ENCODE peak calls at places on chromosomes 1 and 21, in seven cellular contexts. One of them, this sample, is unnamed.

GRCh38 chr1:175725684-175726083 is 17.7 kb downstream of the TNR start:
- DNase-seq in fibroblast of mammary gland: peak; percentile 25
- DNase-seq in activated naive CD4-positive, alpha-beta T cell treated with anti-CD3 and anti-CD28 coated beads, Interleukin-2, amount 50 U/mL, for 16 hours: no peak
- DNase-seq in stimulated activated CD8-positive, alpha-beta memory T cell treated with anti-CD3 and anti-CD28 coated beads, Interleukin-12 subunit alpha, Interleukin-12 subunit beta, amount 100 ng/mL, for 4 hours: no peak
- DNase-seq in CD8-positive, alpha-beta memory T cell: no peak
- DNase-seq in cerebellar cortex: no peak
- DNase-seq in glutamatergic neuron: no peak
- DNase-seq in this sample: no peak

GRCh38 chr1:173103006-173103405 is 52.3 kb upstream of the TNFSF18 start:
- DNase-seq in fibroblast of mammary gland: no peak
- DNase-seq in activated naive CD4-positive, alpha-beta T cell treated with anti-CD3 and anti-CD28 coated beads, Interleukin-2, amount 50 U/mL, for 16 hours: no peak
- DNase-seq in stimulated activated CD8-positive, alpha-beta memory T cell treated with anti-CD3 and anti-CD28 coated beads, Interleukin-12 subunit alpha, Interleukin-12 subunit beta, amount 100 ng/mL, for 4 hours: no peak
- DNase-seq in CD8-positive, alpha-beta memory T cell: no peak
- DNase-seq in cerebellar cortex: no peak
- DNase-seq in glutamatergic neuron: no peak
- DNase-seq in this sample: no peak

GRCh38 chr1:15833069-15833679 is 14.3 kb upstream of the SPEN start:
- DNase-seq in fibroblast of mammary gland: peak; percentile 79
- DNase-seq in activated naive CD4-positive, alpha-beta T cell treated with anti-CD3 and anti-CD28 coated beads, Interleukin-2, amount 50 U/mL, for 16 hours: peak; percentile 49
- DNase-seq in stimulated activated CD8-positive, alpha-beta memory T cell treated with anti-CD3 and anti-CD28 coated beads, Interleukin-12 subunit alpha, Interleukin-12 subunit beta, amount 100 ng/mL, for 4 hours: peak; percentile 9
- DNase-seq in CD8-positive, alpha-beta memory T cell: peak; percentile 74
- DNase-seq in cerebellar cortex: peak; percentile 55
- DNase-seq in glutamatergic neuron: no peak
- DNase-seq in this sample: no peak

GRCh38 chr21:38910390-38911008 is 104.8 kb downstream of the ETS2 start:
- DNase-seq in fibroblast of mammary gland: no peak
- DNase-seq in activated naive CD4-positive, alpha-beta T cell treated with anti-CD3 and anti-CD28 coated beads, Interleukin-2, amount 50 U/mL, for 16 hours: no peak
- DNase-seq in stimulated activated CD8-positive, alpha-beta memory T cell treated with anti-CD3 and anti-CD28 coated beads, Interleukin-12 subunit alpha, Interleukin-12 subunit beta, amount 100 ng/mL, for 4 hours: no peak
- DNase-seq in CD8-positive, alpha-beta memory T cell: no peak
- DNase-seq in cerebellar cortex: no peak
- DNase-seq in glutamatergic neuron: no peak
- DNase-seq in this sample: no peak

GRCh38 chr1:209431813-209432442 is 151.6 kb upstream of the CAMK1G start:
- DNase-seq in fibroblast of mammary gland: no peak
- DNase-seq in activated naive CD4-positive, alpha-beta T cell treated with anti-CD3 and anti-CD28 coated beads, Interleukin-2, amount 50 U/mL, for 16 hours: no peak
- DNase-seq in stimulated activated CD8-positive, alpha-beta memory T cell treated with anti-CD3 and anti-CD28 coated beads, Interleukin-12 subunit alpha, Interleukin-12 subunit beta, amount 100 ng/mL, for 4 hours: no peak
- DNase-seq in CD8-positive, alpha-beta memory T cell: no peak
- DNase-seq in cerebellar cortex: no peak
- DNase-seq in glutamatergic neuron: no peak
- DNase-seq in this sample: no peak

GRCh38 chr1:43204394-43204793 is 32.3 kb downstream of the CFAP57 start:
- DNase-seq in fibroblast of mammary gland: no peak
- DNase-seq in activated naive CD4-positive, alpha-beta T cell treated with anti-CD3 and anti-CD28 coated beads, Interleukin-2, amount 50 U/mL, for 16 hours: no peak
- DNase-seq in stimulated activated CD8-positive, alpha-beta memory T cell treated with anti-CD3 and anti-CD28 coated beads, Interleukin-12 subunit alpha, Interleukin-12 subunit beta, amount 100 ng/mL, for 4 hours: no peak
- DNase-seq in CD8-positive, alpha-beta memory T cell: no peak
- DNase-seq in cerebellar cortex: no peak
- DNase-seq in glutamatergic neuron: no peak
- DNase-seq in this sample: no peak

GRCh38 chr21:33069994-33070811 is at the start of gene OLIG1:
- DNase-seq in fibroblast of mammary gland: peak; percentile 8
- DNase-seq in activated naive CD4-positive, alpha-beta T cell treated with anti-CD3 and anti-CD28 coated beads, Interleukin-2, amount 50 U/mL, for 16 hours: peak; percentile 48
- DNase-seq in stimulated activated CD8-positive, alpha-beta memory T cell treated with anti-CD3 and anti-CD28 coated beads, Interleukin-12 subunit alpha, Interleukin-12 subunit beta, amount 100 ng/mL, for 4 hours: no peak
- DNase-seq in CD8-positive, alpha-beta memory T cell: no peak
- DNase-seq in cerebellar cortex: peak; percentile 36
- DNase-seq in glutamatergic neuron: peak; percentile 83
- DNase-seq in this sample: no peak

GRCh38 chr1:209266590-209267172 is 316.8 kb upstream of the CAMK1G start:
- DNase-seq in fibroblast of mammary gland: peak; percentile 29
- DNase-seq in activated naive CD4-positive, alpha-beta T cell treated with anti-CD3 and anti-CD28 coated beads, Interleukin-2, amount 50 U/mL, for 16 hours: no peak
- DNase-seq in stimulated activated CD8-positive, alpha-beta memory T cell treated with anti-CD3 and anti-CD28 coated beads, Interleukin-12 subunit alpha, Interleukin-12 subunit beta, amount 100 ng/mL, for 4 hours: no peak
- DNase-seq in CD8-positive, alpha-beta memory T cell: no peak
- DNase-seq in cerebellar cortex: no peak
- DNase-seq in glutamatergic neuron: no peak
- DNase-seq in this sample: no peak

GRCh38 chr1:28783363-28783762 is 28.6 kb upstream of the OPRD1 start:
- DNase-seq in fibroblast of mammary gland: no peak
- DNase-seq in activated naive CD4-positive, alpha-beta T cell treated with anti-CD3 and anti-CD28 coated beads, Interleukin-2, amount 50 U/mL, for 16 hours: no peak
- DNase-seq in stimulated activated CD8-positive, alpha-beta memory T cell treated with anti-CD3 and anti-CD28 coated beads, Interleukin-12 subunit alpha, Interleukin-12 subunit beta, amount 100 ng/mL, for 4 hours: no peak
- DNase-seq in CD8-positive, alpha-beta memory T cell: no peak
- DNase-seq in cerebellar cortex: no peak
- DNase-seq in glutamatergic neuron: no peak
- DNase-seq in this sample: no peak

GRCh38 chr1:238628130-238628529 is 737.4 kb upstream of the ZP4 start:
- DNase-seq in fibroblast of mammary gland: peak; percentile 10
- DNase-seq in activated naive CD4-positive, alpha-beta T cell treated with anti-CD3 and anti-CD28 coated beads, Interleukin-2, amount 50 U/mL, for 16 hours: no peak
- DNase-seq in stimulated activated CD8-positive, alpha-beta memory T cell treated with anti-CD3 and anti-CD28 coated beads, Interleukin-12 subunit alpha, Interleukin-12 subunit beta, amount 100 ng/mL, for 4 hours: no peak
- DNase-seq in CD8-positive, alpha-beta memory T cell: no peak
- DNase-seq in cerebellar cortex: no peak
- DNase-seq in glutamatergic neuron: no peak
- DNase-seq in this sample: no peak

GRCh38 chr1:220962031-220962751 is 82.9 kb downstream of the HLX start:
- DNase-seq in fibroblast of mammary gland: peak; percentile 100
- DNase-seq in activated naive CD4-positive, alpha-beta T cell treated with anti-CD3 and anti-CD28 coated beads, Interleukin-2, amount 50 U/mL, for 16 hours: no peak
- DNase-seq in stimulated activated CD8-positive, alpha-beta memory T cell treated with anti-CD3 and anti-CD28 coated beads, Interleukin-12 subunit alpha, Interleukin-12 subunit beta, amount 100 ng/mL, for 4 hours: no peak
- DNase-seq in CD8-positive, alpha-beta memory T cell: no peak
- DNase-seq in cerebellar cortex: no peak
- DNase-seq in glutamatergic neuron: no peak
- DNase-seq in this sample: no peak

GRCh38 chr1:39670689-39671088 is 1.2 kb downstream of the NT5C1A start:
- DNase-seq in fibroblast of mammary gland: no peak
- DNase-seq in activated naive CD4-positive, alpha-beta T cell treated with anti-CD3 and anti-CD28 coated beads, Interleukin-2, amount 50 U/mL, for 16 hours: no peak
- DNase-seq in stimulated activated CD8-positive, alpha-beta memory T cell treated with anti-CD3 and anti-CD28 coated beads, Interleukin-12 subunit alpha, Interleukin-12 subunit beta, amount 100 ng/mL, for 4 hours: no peak
- DNase-seq in CD8-positive, alpha-beta memory T cell: no peak
- DNase-seq in cerebellar cortex: peak; percentile 44
- DNase-seq in glutamatergic neuron: no peak
- DNase-seq in this sample: no peak

GRCh38 chr1:204112876-204113730 is 38.7 kb downstream of the ETNK2 start:
- DNase-seq in fibroblast of mammary gland: peak; percentile 39
- DNase-seq in activated naive CD4-positive, alpha-beta T cell treated with anti-CD3 and anti-CD28 coated beads, Interleukin-2, amount 50 U/mL, for 16 hours: no peak
- DNase-seq in stimulated activated CD8-positive, alpha-beta memory T cell treated with anti-CD3 and anti-CD28 coated beads, Interleukin-12 subunit alpha, Interleukin-12 subunit beta, amount 100 ng/mL, for 4 hours: no peak
- DNase-seq in CD8-positive, alpha-beta memory T cell: no peak
- DNase-seq in cerebellar cortex: no peak
- DNase-seq in glutamatergic neuron: no peak
- DNase-seq in this sample: no peak

GRCh38 chr1:195604287-195604686 is 1004.0 kb downstream of the KCNT2 start:
- DNase-seq in fibroblast of mammary gland: peak; percentile 89
- DNase-seq in activated naive CD4-positive, alpha-beta T cell treated with anti-CD3 and anti-CD28 coated beads, Interleukin-2, amount 50 U/mL, for 16 hours: no peak
- DNase-seq in stimulated activated CD8-positive, alpha-beta memory T cell treated with anti-CD3 and anti-CD28 coated beads, Interleukin-12 subunit alpha, Interleukin-12 subunit beta, amount 100 ng/mL, for 4 hours: no peak
- DNase-seq in CD8-positive, alpha-beta memory T cell: no peak
- DNase-seq in cerebellar cortex: no peak
- DNase-seq in glutamatergic neuron: no peak
- DNase-seq in this sample: no peak

GRCh38 chr1:202811296-202812175 is 782 bp downstream of the PCAT6 start:
- DNase-seq in fibroblast of mammary gland: no peak
- DNase-seq in activated naive CD4-positive, alpha-beta T cell treated with anti-CD3 and anti-CD28 coated beads, Interleukin-2, amount 50 U/mL, for 16 hours: peak; percentile 39
- DNase-seq in stimulated activated CD8-positive, alpha-beta memory T cell treated with anti-CD3 and anti-CD28 coated beads, Interleukin-12 subunit alpha, Interleukin-12 subunit beta, amount 100 ng/mL, for 4 hours: no peak
- DNase-seq in CD8-positive, alpha-beta memory T cell: peak; percentile 58
- DNase-seq in cerebellar cortex: no peak
- DNase-seq in glutamatergic neuron: peak; percentile 44
- DNase-seq in this sample: peak; percentile 31

GRCh38 chr1:206591236-206591635 is 21.0 kb downstream of the EIF2D start:
- DNase-seq in fibroblast of mammary gland: no peak
- DNase-seq in activated naive CD4-positive, alpha-beta T cell treated with anti-CD3 and anti-CD28 coated beads, Interleukin-2, amount 50 U/mL, for 16 hours: no peak
- DNase-seq in stimulated activated CD8-positive, alpha-beta memory T cell treated with anti-CD3 and anti-CD28 coated beads, Interleukin-12 subunit alpha, Interleukin-12 subunit beta, amount 100 ng/mL, for 4 hours: no peak
- DNase-seq in CD8-positive, alpha-beta memory T cell: no peak
- DNase-seq in cerebellar cortex: no peak
- DNase-seq in glutamatergic neuron: no peak
- DNase-seq in this sample: no peak

GRCh38 chr1:214491468-214492120 is 59.8 kb downstream of the PTPN14 start:
- DNase-seq in fibroblast of mammary gland: no peak
- DNase-seq in activated naive CD4-positive, alpha-beta T cell treated with anti-CD3 and anti-CD28 coated beads, Interleukin-2, amount 50 U/mL, for 16 hours: no peak
- DNase-seq in stimulated activated CD8-positive, alpha-beta memory T cell treated with anti-CD3 and anti-CD28 coated beads, Interleukin-12 subunit alpha, Interleukin-12 subunit beta, amount 100 ng/mL, for 4 hours: no peak
- DNase-seq in CD8-positive, alpha-beta memory T cell: no peak
- DNase-seq in cerebellar cortex: no peak
- DNase-seq in glutamatergic neuron: no peak
- DNase-seq in this sample: no peak

GRCh38 chr1:232238009-232238408 is 391.9 kb downstream of the SIPA1L2 start:
- DNase-seq in fibroblast of mammary gland: no peak
- DNase-seq in activated naive CD4-positive, alpha-beta T cell treated with anti-CD3 and anti-CD28 coated beads, Interleukin-2, amount 50 U/mL, for 16 hours: no peak
- DNase-seq in stimulated activated CD8-positive, alpha-beta memory T cell treated with anti-CD3 and anti-CD28 coated beads, Interleukin-12 subunit alpha, Interleukin-12 subunit beta, amount 100 ng/mL, for 4 hours: no peak
- DNase-seq in CD8-positive, alpha-beta memory T cell: no peak
- DNase-seq in cerebellar cortex: no peak
- DNase-seq in glutamatergic neuron: no peak
- DNase-seq in this sample: no peak

GRCh38 chr1:234149217-234149616 is 224.0 kb upstream of the COA6 start:
- DNase-seq in fibroblast of mammary gland: peak; percentile 19
- DNase-seq in activated naive CD4-positive, alpha-beta T cell treated with anti-CD3 and anti-CD28 coated beads, Interleukin-2, amount 50 U/mL, for 16 hours: no peak
- DNase-seq in stimulated activated CD8-positive, alpha-beta memory T cell treated with anti-CD3 and anti-CD28 coated beads, Interleukin-12 subunit alpha, Interleukin-12 subunit beta, amount 100 ng/mL, for 4 hours: no peak
- DNase-seq in CD8-positive, alpha-beta memory T cell: no peak
- DNase-seq in cerebellar cortex: no peak
- DNase-seq in glutamatergic neuron: no peak
- DNase-seq in this sample: no peak

GRCh38 chr1:239389703-239390102 is 3.3 kb downstream of the CHRM3 start:
- DNase-seq in fibroblast of mammary gland: no peak
- DNase-seq in activated naive CD4-positive, alpha-beta T cell treated with anti-CD3 and anti-CD28 coated beads, Interleukin-2, amount 50 U/mL, for 16 hours: no peak
- DNase-seq in stimulated activated CD8-positive, alpha-beta memory T cell treated with anti-CD3 and anti-CD28 coated beads, Interleukin-12 subunit alpha, Interleukin-12 subunit beta, amount 100 ng/mL, for 4 hours: no peak
- DNase-seq in CD8-positive, alpha-beta memory T cell: no peak
- DNase-seq in cerebellar cortex: no peak
- DNase-seq in glutamatergic neuron: no peak
- DNase-seq in this sample: no peak

This sample was measured in activated B cell treated with CpG ODN at 0.5 μM for 24 hours.